ENCODE peak calls at places on chromosomes 1 and 21, in eight cellular contexts. One of them, this sample, is unnamed.

GRCh38 chr21:45898781-45899180 is 82.8 kb upstream of the COL6A1 start:
- DNase-seq in fibroblast of pulmonary artery: no peak
- DNase-seq in lower leg skin: no peak
- DNase-seq in NCI-H2081: no peak
- DNase-seq in activated T-cell treated with anti-CD3 and anti-CD28 coated beads for 48 hours: no peak
- DNase-seq in posterior cingulate gyrus: no peak
- DNase-seq in ureter: no peak
- DNase-seq in cardiac muscle cell: no peak
- DNase-seq in this sample: no peak

GRCh38 chr1:56864430-56864829 is 9.8 kb downstream of the C8A start:
- DNase-seq in fibroblast of pulmonary artery: no peak
- DNase-seq in lower leg skin: no peak
- DNase-seq in NCI-H2081: no peak
- DNase-seq in activated T-cell treated with anti-CD3 and anti-CD28 coated beads for 48 hours: no peak
- DNase-seq in posterior cingulate gyrus: no peak
- DNase-seq in ureter: no peak
- DNase-seq in cardiac muscle cell: no peak
- DNase-seq in this sample: no peak

GRCh38 chr1:51442198-51442597 is 76.9 kb downstream of the EPS15 start:
- DNase-seq in fibroblast of pulmonary artery: no peak
- DNase-seq in lower leg skin: no peak
- DNase-seq in NCI-H2081: no peak
- DNase-seq in activated T-cell treated with anti-CD3 and anti-CD28 coated beads for 48 hours: no peak
- DNase-seq in posterior cingulate gyrus: no peak
- DNase-seq in ureter: no peak
- DNase-seq in cardiac muscle cell: no peak
- DNase-seq in this sample: no peak

GRCh38 chr1:38246955-38247952 is 200.7 kb upstream of the POU3F1 start:
- DNase-seq in fibroblast of pulmonary artery: no peak
- DNase-seq in lower leg skin: no peak
- DNase-seq in NCI-H2081: no peak
- DNase-seq in activated T-cell treated with anti-CD3 and anti-CD28 coated beads for 48 hours: no peak
- DNase-seq in posterior cingulate gyrus: no peak
- DNase-seq in ureter: peak; percentile 51
- DNase-seq in cardiac muscle cell: no peak
- DNase-seq in this sample: no peak

GRCh38 chr1:62286778-62287224 is 32.4 kb downstream of the KANK4 start:
- DNase-seq in fibroblast of pulmonary artery: peak; percentile 6
- DNase-seq in lower leg skin: no peak
- DNase-seq in NCI-H2081: peak; percentile 64
- DNase-seq in activated T-cell treated with anti-CD3 and anti-CD28 coated beads for 48 hours: no peak
- DNase-seq in posterior cingulate gyrus: no peak
- DNase-seq in ureter: no peak
- DNase-seq in cardiac muscle cell: no peak
- DNase-seq in this sample: no peak

GRCh38 chr1:63405021-63405420 is 37.6 kb downstream of the ALG6 start:
- DNase-seq in fibroblast of pulmonary artery: no peak
- DNase-seq in lower leg skin: no peak
- DNase-seq in NCI-H2081: no peak
- DNase-seq in activated T-cell treated with anti-CD3 and anti-CD28 coated beads for 48 hours: no peak
- DNase-seq in posterior cingulate gyrus: no peak
- DNase-seq in ureter: no peak
- DNase-seq in cardiac muscle cell: no peak
- DNase-seq in this sample: no peak

GRCh38 chr1:178768423-178768822 is 43.4 kb downstream of the RALGPS2 start:
- DNase-seq in fibroblast of pulmonary artery: peak; percentile 50
- DNase-seq in lower leg skin: no peak
- DNase-seq in NCI-H2081: peak; percentile 57
- DNase-seq in activated T-cell treated with anti-CD3 and anti-CD28 coated beads for 48 hours: peak; percentile 1
- DNase-seq in posterior cingulate gyrus: no peak
- DNase-seq in ureter: no peak
- DNase-seq in cardiac muscle cell: peak; percentile 62
- DNase-seq in this sample: no peak

GRCh38 chr1:100556181-100556580 is 18.2 kb downstream of the GPR88 start:
- DNase-seq in fibroblast of pulmonary artery: no peak
- DNase-seq in lower leg skin: no peak
- DNase-seq in NCI-H2081: no peak
- DNase-seq in activated T-cell treated with anti-CD3 and anti-CD28 coated beads for 48 hours: no peak
- DNase-seq in posterior cingulate gyrus: no peak
- DNase-seq in ureter: no peak
- DNase-seq in cardiac muscle cell: no peak
- DNase-seq in this sample: no peak

GRCh38 chr1:63915121-63915520 is 141.3 kb downstream of the ROR1 start:
- DNase-seq in fibroblast of pulmonary artery: peak; percentile 36
- DNase-seq in lower leg skin: no peak
- DNase-seq in NCI-H2081: no peak
- DNase-seq in activated T-cell treated with anti-CD3 and anti-CD28 coated beads for 48 hours: no peak
- DNase-seq in posterior cingulate gyrus: no peak
- DNase-seq in ureter: no peak
- DNase-seq in cardiac muscle cell: no peak
- DNase-seq in this sample: no peak

GRCh38 chr1:2395245-2395644 is 3.6 kb downstream of the RER1 start:
- DNase-seq in fibroblast of pulmonary artery: no peak
- DNase-seq in lower leg skin: no peak
- DNase-seq in NCI-H2081: no peak
- DNase-seq in activated T-cell treated with anti-CD3 and anti-CD28 coated beads for 48 hours: no peak
- DNase-seq in posterior cingulate gyrus: no peak
- DNase-seq in ureter: no peak
- DNase-seq in cardiac muscle cell: no peak
- DNase-seq in this sample: no peak

GRCh38 chr1:240031414-240031813 is 60.3 kb upstream of the FMN2 start:
- DNase-seq in fibroblast of pulmonary artery: peak; percentile 22
- DNase-seq in lower leg skin: no peak
- DNase-seq in NCI-H2081: no peak
- DNase-seq in activated T-cell treated with anti-CD3 and anti-CD28 coated beads for 48 hours: no peak
- DNase-seq in posterior cingulate gyrus: no peak
- DNase-seq in ureter: no peak
- DNase-seq in cardiac muscle cell: no peak
- DNase-seq in this sample: no peak

GRCh38 chr1:199312626-199313025 is 673.8 kb downstream of the PTPRC start:
- DNase-seq in fibroblast of pulmonary artery: no peak
- DNase-seq in lower leg skin: no peak
- DNase-seq in NCI-H2081: no peak
- DNase-seq in activated T-cell treated with anti-CD3 and anti-CD28 coated beads for 48 hours: no peak
- DNase-seq in posterior cingulate gyrus: no peak
- DNase-seq in ureter: no peak
- DNase-seq in cardiac muscle cell: no peak
- DNase-seq in this sample: no peak

GRCh38 chr1:229341811-229342304 is 989 bp downstream of the CCSAP start:
- DNase-seq in fibroblast of pulmonary artery: peak; percentile 26
- DNase-seq in lower leg skin: no peak
- DNase-seq in NCI-H2081: peak; percentile 62
- DNase-seq in activated T-cell treated with anti-CD3 and anti-CD28 coated beads for 48 hours: no peak
- DNase-seq in posterior cingulate gyrus: peak; percentile 32
- DNase-seq in ureter: no peak
- DNase-seq in cardiac muscle cell: peak; percentile 38
- DNase-seq in this sample: no peak